ENCODE peak calls at places on chromosomes 4 and X, in seven cellular contexts. I is cardiac muscle cell, Z is breast epithelium, U is lower lobe of right lung, F is neural progenitor cell, T is Karpas-422, Q is gastrocnemius medialis. E is an unnamed sample.

GRCh38 chrX:54808109-54808604 is 612 bp downstream of the MAGED2 start:
- DNase-seq in I (peak; percentile 72), Z (no peak), U (no peak), F (peak; percentile 88), T (peak; percentile 65), Q (peak; percentile 41), E (peak; percentile 53)

GRCh38 chrX:130176354-130176776 is 4.6 kb downstream of the RAB33A start:
- DNase-seq in I (no peak), Z (no peak), U (no peak), F (no peak), T (peak; percentile 60), Q (no peak), E (no peak)

GRCh38 chr4:1531683-1532548 is 125.7 kb upstream of the NKX1-1 start:
- DNase-seq in I (no peak), Z (no peak), U (peak; percentile 27), F (no peak), T (no peak), Q (no peak), E (no peak)

GRCh38 chr4:8291036-8291682 is 21.6 kb downstream of the HTRA3 start:
- DNase-seq in I (no peak), Z (no peak), U (peak; percentile 28), F (no peak), T (no peak), Q (no peak), E (no peak)

GRCh38 chr4:153153339-153153851 is 50.8 kb upstream of the TRIM2 start:
- DNase-seq in I (peak; percentile 25), Z (no peak), U (peak; percentile 63), F (peak; percentile 85), T (peak; percentile 82), Q (no peak), E (peak; percentile 17)

GRCh38 chr4:22500128-22500611 is 15.7 kb downstream of the ADGRA3 start:
- DNase-seq in I (no peak), Z (no peak), U (no peak), F (no peak), T (no peak), Q (peak; percentile 26), E (peak; percentile 78)

GRCh38 chrX:97039363-97040029 is 155.8 kb downstream of the RPA4 start:
- DNase-seq in I (peak; percentile 81), Z (no peak), U (no peak), F (no peak), T (no peak), Q (no peak), E (peak; percentile 8)

GRCh38 chr4:7041851-7042696 is 1.1 kb upstream of the TADA2B start:
- DNase-seq in I (no peak), Z (no peak), U (peak; percentile 84), F (peak; percentile 14), T (peak; percentile 61), Q (peak; percentile 16), E (peak; percentile 20)

GRCh38 chrX:36856849-36857248 is 151.3 kb upstream of the FAM47C start:
- DNase-seq in I (peak; percentile 0), Z (no peak), U (no peak), F (no peak), T (peak; percentile 55), Q (no peak), E (no peak)

GRCh38 chr4:108166441-108167315 is 2.1 kb downstream of the LEF1 start:
- DNase-seq in I (no peak), Z (no peak), U (no peak), F (peak; percentile 85), T (no peak), Q (no peak), E (peak; percentile 34)

GRCh38 chr4:19400820-19401219 is 850.9 kb upstream of the SLIT2 start:
- DNase-seq in I (no peak), Z (no peak), U (no peak), F (peak; percentile 19), T (no peak), Q (no peak), E (no peak)

GRCh38 chr4:187789078-187789477 is 206.5 kb upstream of the ZFP42 start:
- DNase-seq in I (no peak), Z (no peak), U (no peak), F (no peak), T (no peak), Q (no peak), E (no peak)

GRCh38 chr4:93384211-93384610 is 444.3 kb upstream of the ATOH1 start:
- DNase-seq in I (no peak), Z (no peak), U (no peak), F (no peak), T (no peak), Q (no peak), E (no peak)

GRCh38 chr4:78247541-78248285 is 190.6 kb downstream of the FRAS1 start:
- DNase-seq in I (no peak), Z (no peak), U (no peak), F (no peak), T (no peak), Q (no peak), E (peak; percentile 6)

GRCh38 chr4:1632109-1633104 is 51.7 kb downstream of the FAM53A start:
- DNase-seq in I (peak; percentile 76), Z (no peak), U (no peak), F (no peak), T (no peak), Q (no peak), E (no peak)

GRCh38 chrX:102067966-102068723 is 57.3 kb upstream of the TCEAL2 start:
- DNase-seq in I (peak; percentile 7), Z (no peak), U (no peak), F (peak; percentile 2), T (peak; percentile 74), Q (no peak), E (no peak)

GRCh38 chrX:16212436-16212835 is 45.2 kb downstream of the MAGEB17 start:
- DNase-seq in I (peak; percentile 36), Z (no peak), U (no peak), F (peak; percentile 54), T (peak; percentile 59), Q (no peak), E (no peak)

GRCh38 chr4:169823685-169824084 is 65.9 kb upstream of the HPF1 start:
- DNase-seq in I (peak; percentile 68), Z (no peak), U (no peak), F (peak; percentile 87), T (peak; percentile 46), Q (no peak), E (peak; percentile 12)

GRCh38 chrX:9832811-9833210 is 46.6 kb downstream of the SHROOM2 start:
- DNase-seq in I (no peak), Z (no peak), U (no peak), F (peak; percentile 48), T (no peak), Q (no peak), E (no peak)

GRCh38 chrX:151954730-151955129 is 19.7 kb downstream of the GABRE start:
- DNase-seq in I (no peak), Z (no peak), U (no peak), F (no peak), T (no peak), Q (no peak), E (no peak)

GRCh38 chr4:48653217-48654014 is 126.7 kb downstream of the FRYL start:
- DNase-seq in I (peak; percentile 84), Z (no peak), U (no peak), F (peak; percentile 20), T (no peak), Q (peak; percentile 29), E (no peak)

GRCh38 chr4:103422467-103423219 is 224.5 kb upstream of the CENPE start:
- DNase-seq in I (no peak), Z (no peak), U (no peak), F (no peak), T (no peak), Q (no peak), E (no peak)

GRCh38 chr4:168759321-168759720 is 250.7 kb downstream of the CBR4 start:
- DNase-seq in I (no peak), Z (no peak), U (no peak), F (no peak), T (no peak), Q (no peak), E (no peak)

GRCh38 chrX:150363561-150364346 is 637 bp downstream of the MAMLD1 start:
- DNase-seq in I (peak; percentile 45), Z (no peak), U (peak; percentile 47), F (peak; percentile 63), T (peak; percentile 73), Q (no peak), E (no peak)

GRCh38 chr4:40662962-40663604 is 33.4 kb upstream of the RBM47 start:
- DNase-seq in I (peak; percentile 41), Z (no peak), U (peak; percentile 50), F (no peak), T (no peak), Q (no peak), E (no peak)

GRCh38 chrX:154072192-154072591 is 25.3 kb downstream of the MECP2 start:
- DNase-seq in I (no peak), Z (no peak), U (no peak), F (no peak), T (no peak), Q (no peak), E (no peak)

GRCh38 chrX:154068560-154068959 is 29.0 kb downstream of the MECP2 start:
- DNase-seq in I (no peak), Z (no peak), U (no peak), F (no peak), T (no peak), Q (no peak), E (no peak)

DNA sequence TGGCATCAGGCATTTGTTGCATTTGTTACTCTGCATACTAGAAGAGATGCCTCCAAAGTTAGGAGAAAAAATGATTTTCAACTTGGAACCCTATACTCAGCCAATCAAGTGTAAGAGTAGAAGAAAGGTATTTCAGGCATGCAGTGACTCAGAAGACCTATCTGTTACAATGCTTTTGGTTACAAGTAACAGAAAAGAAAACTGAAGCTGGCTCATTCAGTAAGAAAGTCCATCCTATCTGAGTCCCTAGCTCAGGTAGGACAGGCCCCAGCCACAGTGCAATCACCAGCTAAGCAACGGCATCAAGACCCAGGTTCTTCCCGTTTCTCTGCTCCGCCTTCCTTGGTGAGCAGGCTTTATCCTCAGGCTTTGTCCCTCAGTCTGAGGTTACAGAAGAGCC is 23.3 kb downstream of the MECP2 start:
- DNase-seq in I (peak; percentile 64), Z (no peak), U (no peak), F (no peak), T (no peak), Q (no peak), E (no peak)
- H3K27ac ChIP-seq in I (peak overlapping the region; percentile 93), Z (no peak overlapping the region), U (no peak overlapping the region), F (no peak overlapping the region), T (no peak overlapping the region), Q (no peak overlapping the region), E (no peak overlapping the region)

GRCh38 chrX:119325456-119325855 is 73.7 kb upstream of the SLC25A43 start:
- DNase-seq in I (peak; percentile 12), Z (no peak), U (no peak), F (no peak), T (no peak), Q (no peak), E (no peak)
- H3K27ac ChIP-seq in I (no peak overlapping the region), Z (no peak overlapping the region), U (no peak overlapping the region), F (no peak overlapping the region), T (no peak overlapping the region), Q (no peak overlapping the region), E (no peak overlapping the region)

DNA sequence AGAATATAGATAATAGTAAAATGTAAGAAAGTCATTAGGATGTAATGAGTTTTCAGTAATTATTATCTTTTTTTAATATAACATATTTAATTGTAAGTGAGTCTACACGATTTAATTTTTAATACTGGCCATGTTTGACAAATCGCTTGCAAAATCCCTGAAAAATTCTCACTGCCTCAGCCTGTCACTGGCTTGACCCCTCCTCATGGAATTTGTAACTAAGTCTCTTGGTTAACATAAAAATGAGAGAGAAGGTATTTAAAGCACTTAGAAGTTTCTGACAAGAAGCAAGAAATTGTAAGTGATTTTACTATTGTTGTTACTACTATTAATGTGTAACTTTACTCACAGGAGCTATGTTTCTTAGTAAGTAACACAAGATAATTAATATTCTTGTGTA is 237.9 kb upstream of the GK2 start:
- DNase-seq in I (no peak), Z (no peak), U (no peak), F (no peak), T (no peak), Q (no peak), E (no peak)
- H3K27ac ChIP-seq in I (no peak overlapping the region), Z (no peak overlapping the region), U (no peak overlapping the region), F (no peak overlapping the region), T (no peak overlapping the region), Q (no peak overlapping the region), E (no peak overlapping the region)

GRCh38 chrX:40931921-40932320 is 153.3 kb upstream of the USP9X start:
- DNase-seq in I (no peak), Z (no peak), U (no peak), F (no peak), T (no peak), Q (no peak), E (no peak)
- H3K27ac ChIP-seq in I (no peak overlapping the region), Z (peak overlapping the region; percentile 86), U (peak overlapping the region; percentile 64), F (no peak overlapping the region), T (no peak overlapping the region), Q (peak overlapping the region; percentile 19), E (no peak overlapping the region)

E was measured in prostate gland.